ENCODE peak calls at places on chromosomes 5 and 9, in seven cellular contexts. One of them, this sample, is unnamed.

GRCh38 chr9:74431467-74431866 is 65.7 kb upstream of the RORB start:
- DNase-seq in SK-N-SH: no peak
- DNase-seq in H1: no peak
- DNase-seq in GM12878: no peak
- DNase-seq in GM12891: no peak
- DNase-seq in K562: no peak
- DNase-seq in HepG2: no peak
- DNase-seq in this sample: no peak

GRCh38 chr5:138054863-138055558 is 22.1 kb upstream of the FAM13B start:
- DNase-seq in H1: no peak
- DNase-seq in GM12891: no peak
- DNase-seq in GM12878: no peak
- DNase-seq in HepG2: peak; percentile 22
- DNase-seq in SK-N-SH: no peak
- DNase-seq in K562: peak; percentile 43
- DNase-seq in this sample: no peak

GRCh38 chr9:116323012-116323411 is 169.4 kb downstream of the PAPPA start:
- DNase-seq in K562: no peak
- DNase-seq in HepG2: no peak
- DNase-seq in H1: no peak
- DNase-seq in GM12891: no peak
- DNase-seq in SK-N-SH: peak; percentile 42
- DNase-seq in GM12878: no peak
- DNase-seq in this sample: no peak

GRCh38 chr5:87411586-87412416 is 929 bp downstream of the CCNH start:
- DNase-seq in H1: no peak
- DNase-seq in SK-N-SH: peak; percentile 10
- DNase-seq in HepG2: peak; percentile 33
- DNase-seq in K562: peak; percentile 33
- DNase-seq in GM12878: no peak
- DNase-seq in GM12891: no peak
- DNase-seq in this sample: no peak

GRCh38 chr9:129385615-129385934 is 207.5 kb upstream of the IER5L start:
- DNase-seq in GM12891: no peak
- DNase-seq in H1: no peak
- DNase-seq in SK-N-SH: no peak
- DNase-seq in K562: no peak
- DNase-seq in GM12878: no peak
- DNase-seq in HepG2: no peak
- DNase-seq in this sample: no peak

GRCh38 chr5:89988998-89989690 is 420.4 kb downstream of the CETN3 start:
- DNase-seq in GM12878: no peak
- DNase-seq in SK-N-SH: no peak
- DNase-seq in GM12891: no peak
- DNase-seq in H1: no peak
- DNase-seq in K562: no peak
- DNase-seq in HepG2: no peak
- DNase-seq in this sample: no peak

GRCh38 chr5:56112526-56113121 is 117.9 kb upstream of the IL6ST start:
- DNase-seq in HepG2: no peak
- DNase-seq in SK-N-SH: no peak
- DNase-seq in H1: no peak
- DNase-seq in GM12891: no peak
- DNase-seq in K562: no peak
- DNase-seq in GM12878: no peak
- DNase-seq in this sample: no peak

GRCh38 chr5:176734756-176735342 is 75.5 kb upstream of the UNC5A start:
- DNase-seq in HepG2: no peak
- DNase-seq in SK-N-SH: peak; percentile 11
- DNase-seq in K562: no peak
- DNase-seq in GM12878: no peak
- DNase-seq in GM12891: no peak
- DNase-seq in H1: no peak
- DNase-seq in this sample: no peak

GRCh38 chr9:38277601-38278200 is 114.8 kb upstream of the ALDH1B1 start:
- DNase-seq in K562: no peak
- DNase-seq in GM12891: no peak
- DNase-seq in HepG2: no peak
- DNase-seq in H1: no peak
- DNase-seq in SK-N-SH: no peak
- DNase-seq in GM12878: no peak
- DNase-seq in this sample: no peak

GRCh38 chr5:19891658-19892057 is 96.3 kb downstream of the CDH18 start:
- DNase-seq in H1: no peak
- DNase-seq in HepG2: no peak
- DNase-seq in GM12878: no peak
- DNase-seq in GM12891: no peak
- DNase-seq in SK-N-SH: no peak
- DNase-seq in K562: no peak
- DNase-seq in this sample: no peak

GRCh38 chr9:123997665-123998277 is 13.8 kb upstream of the LHX2 start:
- DNase-seq in K562: no peak
- DNase-seq in H1: no peak
- DNase-seq in SK-N-SH: no peak
- DNase-seq in GM12878: peak; percentile 81
- DNase-seq in HepG2: no peak
- DNase-seq in GM12891: no peak
- DNase-seq in this sample: no peak

GRCh38 chr5:112869948-112870347 is 8.9 kb downstream of the SRP19 start:
- DNase-seq in K562: no peak
- DNase-seq in H1: no peak
- DNase-seq in HepG2: no peak
- DNase-seq in GM12878: no peak
- DNase-seq in SK-N-SH: no peak
- DNase-seq in GM12891: no peak
- DNase-seq in this sample: peak; percentile 6

DNA sequence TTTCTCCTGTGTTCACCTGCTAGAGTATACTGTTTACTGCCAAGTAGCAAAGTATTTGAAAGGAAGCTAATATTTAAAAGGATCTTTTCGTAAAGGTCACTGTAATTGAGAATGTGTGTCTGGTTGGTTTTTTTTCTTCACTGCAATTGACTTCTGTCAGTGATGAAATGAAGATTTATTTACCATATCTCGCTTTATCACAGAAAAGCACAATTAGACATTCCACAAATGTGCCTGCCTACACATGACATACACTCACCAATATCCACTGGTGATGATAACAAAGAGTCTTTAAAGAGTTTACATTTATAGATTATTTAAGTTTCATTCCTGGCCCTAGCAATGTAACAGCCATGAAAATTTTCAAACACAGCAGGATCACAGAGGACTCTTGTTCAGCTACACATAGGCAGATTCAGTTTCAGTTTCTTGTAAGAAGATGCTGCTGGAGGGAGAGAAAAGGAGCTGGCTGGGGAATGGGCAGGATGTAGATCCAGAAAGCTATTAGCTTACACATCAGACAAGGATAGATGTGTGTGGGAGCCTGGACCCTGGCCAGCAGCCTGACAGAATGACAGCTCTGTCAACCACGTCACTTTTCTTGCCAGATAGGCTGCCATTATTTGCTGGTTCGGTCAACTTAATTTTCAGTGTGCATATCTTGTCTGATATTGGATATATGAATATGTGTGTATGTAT is 104.0 kb downstream of the GDNF start:
- DNase-seq in H1: no peak
- DNase-seq in GM12878: no peak
- DNase-seq in GM12891: no peak
- DNase-seq in K562: no peak
- DNase-seq in HepG2: no peak
- DNase-seq in SK-N-SH: no peak
- DNase-seq in this sample: no peak
- TF ChIP-seq POLR2AphosphoS5 in H1: no peak
- TF ChIP-seq POLR2AphosphoS5 in GM12878: no peak
- TF ChIP-seq POLR2AphosphoS5 in GM12891: no peak
- TF ChIP-seq POLR2AphosphoS5 in K562: no peak
- TF ChIP-seq POLR2AphosphoS5 in HepG2: no peak
- TF ChIP-seq POLR2AphosphoS5 in SK-N-SH: no peak
- TF ChIP-seq POLR2AphosphoS5 in this sample: no peak

GRCh38 chr9:89853931-89854330 is 249.1 kb downstream of the GADD45G start:
- DNase-seq in K562: no peak
- DNase-seq in SK-N-SH: no peak
- DNase-seq in H1: no peak
- DNase-seq in GM12878: no peak
- DNase-seq in HepG2: no peak
- DNase-seq in GM12891: no peak
- DNase-seq in this sample: no peak
- TF ChIP-seq TAF1 in K562: no peak
- TF ChIP-seq TAF1 in SK-N-SH: no peak
- TF ChIP-seq TAF1 in H1: no peak
- TF ChIP-seq TAF1 in GM12878: no peak
- TF ChIP-seq TAF1 in HepG2: no peak
- TF ChIP-seq TAF1 in GM12891: no peak
- TF ChIP-seq TAF1 in this sample: no peak

GRCh38 chr5:159668556-159668955 is 247.7 kb upstream of the ADRA1B start:
- DNase-seq in GM12891: no peak
- DNase-seq in K562: no peak
- DNase-seq in HepG2: no peak
- DNase-seq in GM12878: no peak
- DNase-seq in SK-N-SH: no peak
- DNase-seq in H1: no peak
- DNase-seq in this sample: no peak
- TF ChIP-seq POLR2AphosphoS5 in GM12891: no peak
- TF ChIP-seq POLR2AphosphoS5 in K562: no peak
- TF ChIP-seq POLR2AphosphoS5 in HepG2: no peak
- TF ChIP-seq POLR2AphosphoS5 in GM12878: no peak
- TF ChIP-seq POLR2AphosphoS5 in SK-N-SH: no peak
- TF ChIP-seq POLR2AphosphoS5 in H1: no peak
- TF ChIP-seq POLR2AphosphoS5 in this sample: no peak

GRCh38 chr5:163432527-163432926 is 4.9 kb upstream of the CCNG1 start:
- DNase-seq in SK-N-SH: no peak
- DNase-seq in H1: no peak
- DNase-seq in GM12891: no peak
- DNase-seq in GM12878: no peak
- DNase-seq in HepG2: no peak
- DNase-seq in K562: no peak
- DNase-seq in this sample: no peak

GRCh38 chr5:163437011-163437308 is 435 bp upstream of the CCNG1 start:
- DNase-seq in SK-N-SH: no peak
- DNase-seq in GM12878: no peak
- DNase-seq in K562: no peak
- DNase-seq in GM12891: no peak
- DNase-seq in HepG2: no peak
- DNase-seq in H1: no peak
- DNase-seq in this sample: no peak

GRCh38 chr5:163436515-163436914 is 880 bp upstream of the CCNG1 start:
- DNase-seq in H1: no peak
- DNase-seq in HepG2: no peak
- DNase-seq in SK-N-SH: no peak
- DNase-seq in GM12878: no peak
- DNase-seq in GM12891: no peak
- DNase-seq in K562: no peak
- DNase-seq in this sample: no peak

GRCh38 chr5:163434410-163434866 is 3.0 kb upstream of the CCNG1 start:
- DNase-seq in GM12891: no peak
- DNase-seq in K562: peak; percentile 38
- DNase-seq in SK-N-SH: no peak
- DNase-seq in GM12878: no peak
- DNase-seq in H1: no peak
- DNase-seq in HepG2: no peak
- DNase-seq in this sample: no peak

DNA sequence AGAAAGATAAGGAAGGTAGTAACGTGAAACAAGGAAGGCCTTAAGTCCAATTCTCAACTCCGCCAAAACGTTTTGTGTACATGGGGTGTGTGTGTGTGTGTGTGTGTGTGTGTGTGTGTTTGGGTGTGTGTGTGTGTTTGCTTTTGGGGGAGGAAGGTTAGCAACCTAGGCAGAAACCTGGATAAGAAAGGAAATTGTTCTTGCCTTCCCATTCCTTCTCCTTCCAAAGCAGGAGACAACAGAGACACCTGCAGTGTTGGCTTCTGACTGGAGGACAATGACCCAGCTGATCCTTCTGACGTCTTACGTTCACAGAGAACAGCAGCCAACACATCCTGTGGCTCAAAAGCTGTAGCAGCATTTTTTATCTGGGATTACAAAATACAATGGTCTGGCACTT is 4.1 kb upstream of the CCNG1 start:
- DNase-seq in SK-N-SH: no peak
- DNase-seq in H1: no peak
- DNase-seq in HepG2: no peak
- DNase-seq in GM12878: no peak
- DNase-seq in GM12891: no peak
- DNase-seq in K562: no peak
- DNase-seq in this sample: no peak
- TF ChIP-seq TAF1 in SK-N-SH: no peak
- TF ChIP-seq TAF1 in H1: no peak
- TF ChIP-seq TAF1 in HepG2: no peak
- TF ChIP-seq TAF1 in GM12878: no peak
- TF ChIP-seq TAF1 in GM12891: no peak
- TF ChIP-seq TAF1 in K562: no peak
- TF ChIP-seq TAF1 in this sample: no peak

GRCh38 chr5:69137807-69138206 is 29.1 kb upstream of the CCNB1 start:
- DNase-seq in GM12878: no peak
- DNase-seq in GM12891: no peak
- DNase-seq in K562: no peak
- DNase-seq in H1: no peak
- DNase-seq in SK-N-SH: no peak
- DNase-seq in HepG2: no peak
- DNase-seq in this sample: no peak

GRCh38 chr5:69140827-69141226 is 26.1 kb upstream of the CCNB1 start:
- DNase-seq in H1: no peak
- DNase-seq in GM12878: no peak
- DNase-seq in K562: no peak
- DNase-seq in GM12891: no peak
- DNase-seq in SK-N-SH: no peak
- DNase-seq in HepG2: no peak
- DNase-seq in this sample: no peak

GRCh38 chr5:69134126-69134525 is 32.8 kb upstream of the CCNB1 start:
- DNase-seq in H1: no peak
- DNase-seq in SK-N-SH: no peak
- DNase-seq in K562: no peak
- DNase-seq in HepG2: no peak
- DNase-seq in GM12878: no peak
- DNase-seq in GM12891: no peak
- DNase-seq in this sample: no peak

GRCh38 chr5:69138796-69139195 is 28.2 kb upstream of the CCNB1 start:
- DNase-seq in HepG2: no peak
- DNase-seq in GM12891: no peak
- DNase-seq in GM12878: no peak
- DNase-seq in SK-N-SH: no peak
- DNase-seq in K562: no peak
- DNase-seq in H1: no peak
- DNase-seq in this sample: no peak

GRCh38 chr5:69136296-69136695 is 30.7 kb upstream of the CCNB1 start:
- DNase-seq in K562: no peak
- DNase-seq in GM12878: peak; percentile 70
- DNase-seq in GM12891: peak; percentile 44
- DNase-seq in HepG2: no peak
- DNase-seq in SK-N-SH: no peak
- DNase-seq in H1: no peak
- DNase-seq in this sample: peak; percentile 28
- TF ChIP-seq POLR2AphosphoS5 in K562: no peak
- TF ChIP-seq POLR2AphosphoS5 in GM12878: no peak
- TF ChIP-seq POLR2AphosphoS5 in GM12891: no peak
- TF ChIP-seq POLR2AphosphoS5 in HepG2: no peak
- TF ChIP-seq POLR2AphosphoS5 in SK-N-SH: no peak
- TF ChIP-seq POLR2AphosphoS5 in H1: no peak
- TF ChIP-seq POLR2AphosphoS5 in this sample: no peak

GRCh38 chr5:39175273-39175955 is 43.9 kb downstream of the FYB1 start:
- DNase-seq in K562: no peak
- DNase-seq in HepG2: no peak
- DNase-seq in SK-N-SH: no peak
- DNase-seq in H1: no peak
- DNase-seq in GM12878: no peak
- DNase-seq in GM12891: no peak
- DNase-seq in this sample: no peak
- TF ChIP-seq TAF1 in K562: no peak
- TF ChIP-seq TAF1 in HepG2: no peak
- TF ChIP-seq TAF1 in SK-N-SH: no peak
- TF ChIP-seq TAF1 in H1: no peak
- TF ChIP-seq TAF1 in GM12878: no peak
- TF ChIP-seq TAF1 in GM12891: no peak
- TF ChIP-seq TAF1 in this sample: no peak